ENCODE peak calls at places on chromosomes 4 and X, in seven cellular contexts. L is fibroblast of lung, W is uterus, F is dorsolateral prefrontal cortex, Q is pancreas, P is IMR-90, Y is A549. H is an unnamed sample.

GRCh38 chr4:152448038-152448437 is 87.9 kb downstream of the FBXW7 start:
- DNase-seq in P (no peak), Y (no peak), W (no peak), F (no peak), L (no peak), Q (no peak), H (no peak)

GRCh38 chrX:31854716-31855115 is 782.9 kb upstream of the FTHL17 start:
- DNase-seq in F (no peak), P (no peak), L (no peak), Y (no peak), W (no peak), Q (no peak), H (no peak)

GRCh38 chrX:57929373-57929772 is 19.1 kb upstream of the ZXDA start:
- DNase-seq in F (no peak), Q (no peak), L (peak; percentile 6), Y (peak; percentile 36), P (peak; percentile 27), W (no peak), H (no peak)

GRCh38 chrX:85994228-85994627 is 53.1 kb downstream of the CHM start:
- DNase-seq in F (no peak), Y (no peak), L (no peak), Q (no peak), W (no peak), P (no peak), H (no peak)

GRCh38 chr4:6121276-6121850 is 79.0 kb downstream of the JAKMIP1 start:
- DNase-seq in Y (no peak), P (no peak), L (no peak), W (no peak), Q (no peak), F (no peak), H (no peak)

GRCh38 chr4:176563591-176563990 is 229.1 kb downstream of the VEGFC start:
- DNase-seq in F (no peak), P (peak; percentile 33), Q (no peak), Y (peak; percentile 80), W (no peak), L (no peak), H (no peak)

GRCh38 chrX:16479206-16479869 is 170.6 kb upstream of the S100G start:
- DNase-seq in P (peak; percentile 84), Q (no peak), Y (peak; percentile 9), W (no peak), F (no peak), L (peak; percentile 77), H (no peak)

GRCh38 chr4:88522702-88523324 is 763 bp downstream of the PYURF start:
- DNase-seq in L (peak; percentile 34), P (peak; percentile 33), Q (peak; percentile 68), W (peak; percentile 30), F (peak; percentile 18), Y (peak; percentile 30), H (peak; percentile 26)

GRCh38 chr4:42710329-42710728 is 53.4 kb upstream of the ATP8A1 start:
- DNase-seq in P (no peak), L (no peak), F (no peak), Q (no peak), W (no peak), Y (no peak), H (no peak)

DNA sequence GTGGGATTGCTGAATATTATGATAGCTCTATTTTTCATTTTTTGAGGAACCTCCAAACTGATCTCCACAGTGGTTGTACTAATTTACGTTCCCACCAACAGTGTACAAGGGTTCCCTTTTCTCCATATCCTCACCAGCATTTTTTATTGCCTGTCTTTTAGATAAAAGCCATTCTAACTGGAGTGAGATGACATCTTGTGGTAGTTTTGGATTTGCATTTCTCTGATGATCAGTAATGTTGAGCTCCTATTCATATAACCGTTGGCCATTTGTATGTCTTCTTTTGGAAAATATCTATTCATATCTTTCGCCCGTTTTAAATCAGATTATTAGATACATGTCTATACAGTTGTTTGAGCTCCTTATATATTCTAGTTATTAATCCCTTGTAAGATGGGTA is 101.8 kb downstream of the RASGEF1B start:
- DNase-seq in W (no peak), L (no peak), Y (no peak), Q (no peak), F (no peak), P (no peak), H (no peak)
- TF ChIP-seq CTCF in W (no peak), L (peak; percentile 38), Y (no peak), Q (no peak), F (no peak), P (no peak), H (no peak)

GRCh38 chrX:153764786-153765137 is 713 bp downstream of the PLXNB3 start:
- DNase-seq in P (no peak), L (no peak), F (no peak), W (peak; percentile 16), Y (no peak), Q (no peak), H (no peak)
- H3K4me3 ChIP-seq in P (no peak overlapping the region), L (no peak overlapping the region), F (peak overlapping the region; percentile 34), W (peak overlapping the region; percentile 13), Y (no peak overlapping the region), Q (no peak overlapping the region), H (peak overlapping the region; percentile 41)

GRCh38 chrX:153245288-153245731 is 66.2 kb downstream of the MAGEA1 start:
- DNase-seq in Q (no peak), W (no peak), L (no peak), Y (peak; percentile 1), F (no peak), P (no peak), H (no peak)
- H3K27ac ChIP-seq in Q (no peak overlapping the region), W (no peak overlapping the region), L (no peak overlapping the region), Y (no peak overlapping the region), F (no peak overlapping the region), P (no peak overlapping the region), H (no peak overlapping the region)

GRCh38 chrX:71533514-71533849 is 578 bp downstream of the OGT start:
- DNase-seq in F (no peak), W (no peak), Q (no peak), L (peak; percentile 2), Y (no peak), P (no peak), H (no peak)

GRCh38 chrX:71536285-71536684 is 3.4 kb downstream of the OGT start:
- DNase-seq in Q (no peak), F (peak; percentile 12), L (no peak), Y (no peak), P (no peak), W (no peak), H (no peak)

GRCh38 chrX:71533850-71534515 is 1.1 kb downstream of the OGT start:
- DNase-seq in Y (peak; percentile 69), W (peak; percentile 30), P (peak; percentile 32), L (peak; percentile 50), F (peak; percentile 55), Q (peak; percentile 61), H (peak; percentile 30)

GRCh38 chrX:71532753-71533425 is at the start of gene OGT:
- DNase-seq in L (peak; percentile 98), Q (peak; percentile 87), F (peak; percentile 86), W (peak; percentile 93), P (peak; percentile 97), Y (peak; percentile 99), H (peak; percentile 96)

GRCh38 chrX:71534773-71535544 is 2.1 kb downstream of the OGT start:
- DNase-seq in Q (no peak), W (no peak), F (no peak), L (no peak), Y (no peak), P (no peak), H (no peak)
- TF ChIP-seq CTCF in Q (no peak), W (no peak), F (no peak), L (no peak), Y (no peak), P (no peak), H (no peak)

GRCh38 chrX:130172127-130172834 is 519 bp downstream of the RAB33A start:
- DNase-seq in Y (no peak), P (no peak), Q (no peak), F (no peak), W (no peak), L (no peak), H (no peak)

GRCh38 chrX:130174937-130175336 is 3.2 kb downstream of the RAB33A start:
- DNase-seq in L (no peak), Y (no peak), Q (no peak), F (no peak), P (no peak), W (no peak), H (no peak)

GRCh38 chrX:130176354-130176776 is 4.6 kb downstream of the RAB33A start:
- DNase-seq in Y (no peak), F (no peak), W (no peak), L (peak; percentile 11), P (peak; percentile 25), Q (no peak), H (no peak)

GRCh38 chrX:130173190-130173895 is 1.6 kb downstream of the RAB33A start:
- DNase-seq in F (peak; percentile 13), Y (no peak), Q (no peak), W (peak; percentile 63), P (peak; percentile 91), L (peak; percentile 79), H (peak; percentile 33)

DNA sequence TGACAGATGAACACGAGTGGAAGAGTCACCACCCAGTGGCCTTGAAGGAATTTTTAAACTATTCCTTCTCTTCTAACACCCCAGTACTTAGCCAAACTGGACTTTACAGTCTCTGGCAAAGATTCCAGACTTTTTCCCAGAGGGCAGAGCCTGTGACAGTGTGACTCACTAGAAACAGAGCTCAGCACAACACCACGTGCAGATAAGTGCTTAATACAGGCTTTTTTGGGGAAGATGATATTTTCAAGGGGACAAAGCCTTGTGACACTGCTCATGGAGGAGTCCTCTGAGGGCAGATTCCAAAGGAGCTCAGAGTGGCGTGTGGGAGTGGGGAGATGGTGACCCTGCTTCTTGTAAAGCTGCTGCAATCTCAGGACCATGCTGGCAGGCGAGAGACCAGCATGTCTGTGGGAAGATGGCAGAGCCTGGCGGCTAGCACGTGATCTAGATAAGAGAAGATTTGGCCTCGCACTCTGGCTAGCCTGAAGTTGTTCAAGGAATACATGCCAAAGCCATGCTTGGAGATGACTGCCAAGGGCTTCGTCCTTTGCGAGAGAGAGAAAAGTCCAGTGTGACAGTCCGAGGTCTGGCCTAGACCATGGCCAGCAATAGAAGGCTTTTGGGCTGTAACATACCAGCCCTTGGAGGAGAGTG is 2.4 kb downstream of the RAB33A start:
- DNase-seq in Q (no peak), P (peak; percentile 81), L (peak; percentile 71), F (peak; percentile 16), W (peak; percentile 41), Y (no peak), H (peak; percentile 15)
- H3K4me3 ChIP-seq in Q (no peak overlapping the region), P (no peak overlapping the region), L (no peak overlapping the region), F (peak overlapping the region; percentile 15), W (no peak overlapping the region), Y (no peak overlapping the region), H (no peak overlapping the region)

GRCh38 chr4:75781328-75781727 is 57.0 kb downstream of the USO1 start:
- DNase-seq in L (peak; percentile 17), W (no peak), Y (no peak), Q (no peak), P (peak; percentile 49), F (no peak), H (no peak)

GRCh38 chr4:75771607-75772006 is 47.2 kb downstream of the USO1 start:
- DNase-seq in Q (no peak), P (no peak), Y (no peak), W (no peak), L (no peak), F (no peak), H (no peak)

GRCh38 chr4:75779059-75779757 is 54.8 kb downstream of the USO1 start:
- DNase-seq in W (no peak), F (no peak), Y (no peak), L (no peak), Q (no peak), P (no peak), H (no peak)

DNA sequence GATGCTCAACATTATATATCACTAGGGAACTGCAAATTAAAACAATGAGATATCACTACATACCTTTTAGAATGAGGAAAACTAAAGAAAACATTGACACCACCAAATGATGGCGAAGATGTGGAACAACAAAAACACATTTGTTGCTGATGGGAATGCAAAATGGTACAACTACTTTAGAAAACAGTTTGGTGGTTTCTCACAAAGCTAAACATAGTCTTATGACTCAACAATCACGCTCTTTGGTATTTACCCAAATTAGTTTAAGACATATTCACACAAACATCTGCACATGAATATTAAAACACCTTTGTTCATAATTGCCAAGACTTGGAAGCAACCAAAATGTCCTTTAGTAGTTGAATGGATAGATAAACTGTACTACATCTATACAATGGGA is 53.2 kb downstream of the USO1 start:
- DNase-seq in W (no peak), P (no peak), Y (no peak), L (no peak), F (no peak), Q (no peak), H (no peak)
- H3K27ac ChIP-seq in W (no peak overlapping the region), P (no peak overlapping the region), Y (no peak overlapping the region), L (no peak overlapping the region), F (no peak overlapping the region), Q (no peak overlapping the region), H (no peak overlapping the region)